ENCODE peak calls at places on chromosome 14, in ten cellular contexts. One of them, this sample, is unnamed.

GRCh38 chr14:31449971-31450610 is 7.2 kb downstream of the DTD2 start:
- DNase-seq in Ammon's horn: peak
- DNase-seq in EL: peak
- DNase-seq in stromal cell of bone marrow: no peak
- DNase-seq in brain microvascular endothelial cell: no peak
- DNase-seq in naive thymus-derived CD8-positive, alpha-beta T cell: no peak
- DNase-seq in fibroblast of gingiva: peak
- DNase-seq in CD4-positive, alpha-beta memory T cell: peak
- DNase-seq in activated CD4-positive, CD25-positive, alpha-beta regulatory T cell: no peak
- DNase-seq in endothelial cell of umbilical vein: peak
- DNase-seq in this sample: peak

GRCh38 chr14:95431199-95432145 is 85.0 kb downstream of the SYNE3 start:
- DNase-seq in Ammon's horn: peak
- DNase-seq in EL: peak
- DNase-seq in stromal cell of bone marrow: no peak
- DNase-seq in brain microvascular endothelial cell: peak
- DNase-seq in naive thymus-derived CD8-positive, alpha-beta T cell: no peak
- DNase-seq in fibroblast of gingiva: peak
- DNase-seq in CD4-positive, alpha-beta memory T cell: no peak
- DNase-seq in activated CD4-positive, CD25-positive, alpha-beta regulatory T cell: no peak
- DNase-seq in endothelial cell of umbilical vein: peak
- DNase-seq in this sample: peak

GRCh38 chr14:38442208-38442607 is 186.3 kb upstream of the CLEC14A start:
- DNase-seq in Ammon's horn: no peak
- DNase-seq in EL: no peak
- DNase-seq in stromal cell of bone marrow: no peak
- DNase-seq in brain microvascular endothelial cell: no peak
- DNase-seq in naive thymus-derived CD8-positive, alpha-beta T cell: no peak
- DNase-seq in fibroblast of gingiva: no peak
- DNase-seq in CD4-positive, alpha-beta memory T cell: no peak
- DNase-seq in activated CD4-positive, CD25-positive, alpha-beta regulatory T cell: no peak
- DNase-seq in endothelial cell of umbilical vein: peak
- DNase-seq in this sample: no peak

GRCh38 chr14:44370727-44371126 is 136.4 kb downstream of the FSCB start:
- DNase-seq in Ammon's horn: no peak
- DNase-seq in EL: no peak
- DNase-seq in stromal cell of bone marrow: no peak
- DNase-seq in brain microvascular endothelial cell: no peak
- DNase-seq in naive thymus-derived CD8-positive, alpha-beta T cell: no peak
- DNase-seq in fibroblast of gingiva: peak
- DNase-seq in CD4-positive, alpha-beta memory T cell: no peak
- DNase-seq in activated CD4-positive, CD25-positive, alpha-beta regulatory T cell: no peak
- DNase-seq in endothelial cell of umbilical vein: no peak
- DNase-seq in this sample: no peak

GRCh38 chr14:104384776-104385071 is 194.8 kb upstream of the C14orf180 start:
- DNase-seq in Ammon's horn: no peak
- DNase-seq in EL: no peak
- DNase-seq in stromal cell of bone marrow: no peak
- DNase-seq in brain microvascular endothelial cell: no peak
- DNase-seq in naive thymus-derived CD8-positive, alpha-beta T cell: no peak
- DNase-seq in fibroblast of gingiva: no peak
- DNase-seq in CD4-positive, alpha-beta memory T cell: no peak
- DNase-seq in activated CD4-positive, CD25-positive, alpha-beta regulatory T cell: no peak
- DNase-seq in endothelial cell of umbilical vein: no peak
- DNase-seq in this sample: no peak

GRCh38 chr14:75184447-75184846 is 8.0 kb upstream of the TMED10 start:
- DNase-seq in Ammon's horn: no peak
- DNase-seq in EL: peak
- DNase-seq in stromal cell of bone marrow: peak
- DNase-seq in brain microvascular endothelial cell: no peak
- DNase-seq in naive thymus-derived CD8-positive, alpha-beta T cell: no peak
- DNase-seq in fibroblast of gingiva: peak
- DNase-seq in CD4-positive, alpha-beta memory T cell: no peak
- DNase-seq in activated CD4-positive, CD25-positive, alpha-beta regulatory T cell: no peak
- DNase-seq in endothelial cell of umbilical vein: no peak
- DNase-seq in this sample: peak

GRCh38 chr14:60222820-60223219 is 26.2 kb upstream of the PPM1A start:
- DNase-seq in Ammon's horn: peak
- DNase-seq in EL: no peak
- DNase-seq in stromal cell of bone marrow: no peak
- DNase-seq in brain microvascular endothelial cell: no peak
- DNase-seq in naive thymus-derived CD8-positive, alpha-beta T cell: no peak
- DNase-seq in fibroblast of gingiva: peak
- DNase-seq in CD4-positive, alpha-beta memory T cell: no peak
- DNase-seq in activated CD4-positive, CD25-positive, alpha-beta regulatory T cell: no peak
- DNase-seq in endothelial cell of umbilical vein: no peak
- DNase-seq in this sample: no peak

GRCh38 chr14:98959958-98960616 is 311.9 kb downstream of the BCL11B start:
- DNase-seq in Ammon's horn: no peak
- DNase-seq in EL: no peak
- DNase-seq in stromal cell of bone marrow: no peak
- DNase-seq in brain microvascular endothelial cell: no peak
- DNase-seq in naive thymus-derived CD8-positive, alpha-beta T cell: no peak
- DNase-seq in fibroblast of gingiva: no peak
- DNase-seq in CD4-positive, alpha-beta memory T cell: no peak
- DNase-seq in activated CD4-positive, CD25-positive, alpha-beta regulatory T cell: no peak
- DNase-seq in endothelial cell of umbilical vein: no peak
- DNase-seq in this sample: no peak

GRCh38 chr14:23055621-23056256 is 1.6 kb downstream of the CDH24 start:
- DNase-seq in Ammon's horn: no peak
- DNase-seq in EL: peak
- DNase-seq in stromal cell of bone marrow: no peak
- DNase-seq in brain microvascular endothelial cell: no peak
- DNase-seq in naive thymus-derived CD8-positive, alpha-beta T cell: no peak
- DNase-seq in fibroblast of gingiva: no peak
- DNase-seq in CD4-positive, alpha-beta memory T cell: no peak
- DNase-seq in activated CD4-positive, CD25-positive, alpha-beta regulatory T cell: no peak
- DNase-seq in endothelial cell of umbilical vein: no peak
- DNase-seq in this sample: no peak

GRCh38 chr14:75615200-75615599 is 36.8 kb downstream of the FLVCR2 start:
- DNase-seq in Ammon's horn: peak
- DNase-seq in EL: no peak
- DNase-seq in stromal cell of bone marrow: no peak
- DNase-seq in brain microvascular endothelial cell: no peak
- DNase-seq in naive thymus-derived CD8-positive, alpha-beta T cell: no peak
- DNase-seq in fibroblast of gingiva: no peak
- DNase-seq in CD4-positive, alpha-beta memory T cell: no peak
- DNase-seq in activated CD4-positive, CD25-positive, alpha-beta regulatory T cell: no peak
- DNase-seq in endothelial cell of umbilical vein: no peak
- DNase-seq in this sample: no peak

GRCh38 chr14:91755560-91755959 is 23.7 kb upstream of the CATSPERB start:
- DNase-seq in Ammon's horn: no peak
- DNase-seq in EL: peak
- DNase-seq in stromal cell of bone marrow: no peak
- DNase-seq in brain microvascular endothelial cell: no peak
- DNase-seq in naive thymus-derived CD8-positive, alpha-beta T cell: no peak
- DNase-seq in fibroblast of gingiva: peak
- DNase-seq in CD4-positive, alpha-beta memory T cell: no peak
- DNase-seq in activated CD4-positive, CD25-positive, alpha-beta regulatory T cell: no peak
- DNase-seq in endothelial cell of umbilical vein: no peak
- DNase-seq in this sample: peak

GRCh38 chr14:73369433-73369832 is 88.9 kb downstream of the NUMB start:
- DNase-seq in Ammon's horn: no peak
- DNase-seq in EL: no peak
- DNase-seq in stromal cell of bone marrow: no peak
- DNase-seq in brain microvascular endothelial cell: no peak
- DNase-seq in naive thymus-derived CD8-positive, alpha-beta T cell: no peak
- DNase-seq in fibroblast of gingiva: no peak
- DNase-seq in CD4-positive, alpha-beta memory T cell: no peak
- DNase-seq in activated CD4-positive, CD25-positive, alpha-beta regulatory T cell: no peak
- DNase-seq in endothelial cell of umbilical vein: no peak
- DNase-seq in this sample: no peak

GRCh38 chr14:55712505-55712904 is 132.5 kb downstream of the KTN1 start:
- DNase-seq in Ammon's horn: peak
- DNase-seq in EL: no peak
- DNase-seq in stromal cell of bone marrow: no peak
- DNase-seq in brain microvascular endothelial cell: no peak
- DNase-seq in naive thymus-derived CD8-positive, alpha-beta T cell: no peak
- DNase-seq in fibroblast of gingiva: no peak
- DNase-seq in CD4-positive, alpha-beta memory T cell: no peak
- DNase-seq in activated CD4-positive, CD25-positive, alpha-beta regulatory T cell: no peak
- DNase-seq in endothelial cell of umbilical vein: no peak
- DNase-seq in this sample: no peak

GRCh38 chr14:102986810-102987579 is 64.5 kb downstream of the AMN start:
- DNase-seq in Ammon's horn: peak
- DNase-seq in EL: no peak
- DNase-seq in stromal cell of bone marrow: no peak
- DNase-seq in brain microvascular endothelial cell: peak
- DNase-seq in naive thymus-derived CD8-positive, alpha-beta T cell: no peak
- DNase-seq in fibroblast of gingiva: peak
- DNase-seq in CD4-positive, alpha-beta memory T cell: no peak
- DNase-seq in activated CD4-positive, CD25-positive, alpha-beta regulatory T cell: no peak
- DNase-seq in endothelial cell of umbilical vein: peak
- DNase-seq in this sample: peak

GRCh38 chr14:101843665-101844064 is 82.2 kb downstream of the PPP2R5C start:
- DNase-seq in Ammon's horn: no peak
- DNase-seq in EL: no peak
- DNase-seq in stromal cell of bone marrow: no peak
- DNase-seq in brain microvascular endothelial cell: no peak
- DNase-seq in naive thymus-derived CD8-positive, alpha-beta T cell: peak
- DNase-seq in fibroblast of gingiva: no peak
- DNase-seq in CD4-positive, alpha-beta memory T cell: peak
- DNase-seq in activated CD4-positive, CD25-positive, alpha-beta regulatory T cell: peak
- DNase-seq in endothelial cell of umbilical vein: no peak
- DNase-seq in this sample: no peak

GRCh38 chr14:75175677-75176141 is 703 bp downstream of the TMED10 start:
- DNase-seq in Ammon's horn: no peak
- DNase-seq in EL: no peak
- DNase-seq in stromal cell of bone marrow: no peak
- DNase-seq in brain microvascular endothelial cell: no peak
- DNase-seq in naive thymus-derived CD8-positive, alpha-beta T cell: no peak
- DNase-seq in fibroblast of gingiva: no peak
- DNase-seq in CD4-positive, alpha-beta memory T cell: no peak
- DNase-seq in activated CD4-positive, CD25-positive, alpha-beta regulatory T cell: no peak
- DNase-seq in endothelial cell of umbilical vein: peak
- DNase-seq in this sample: no peak

GRCh38 chr14:70188292-70188607 is 501 bp downstream of the SLC8A3 start:
- DNase-seq in Ammon's horn: no peak
- DNase-seq in EL: peak
- DNase-seq in stromal cell of bone marrow: no peak
- DNase-seq in brain microvascular endothelial cell: no peak
- DNase-seq in naive thymus-derived CD8-positive, alpha-beta T cell: no peak
- DNase-seq in fibroblast of gingiva: no peak
- DNase-seq in CD4-positive, alpha-beta memory T cell: no peak
- DNase-seq in activated CD4-positive, CD25-positive, alpha-beta regulatory T cell: no peak
- DNase-seq in endothelial cell of umbilical vein: peak
- DNase-seq in this sample: peak

GRCh38 chr14:100733152-100733850 is 6.6 kb downstream of the DLK1 start:
- DNase-seq in Ammon's horn: no peak
- DNase-seq in EL: no peak
- DNase-seq in stromal cell of bone marrow: no peak
- DNase-seq in brain microvascular endothelial cell: no peak
- DNase-seq in naive thymus-derived CD8-positive, alpha-beta T cell: no peak
- DNase-seq in fibroblast of gingiva: no peak
- DNase-seq in CD4-positive, alpha-beta memory T cell: no peak
- DNase-seq in activated CD4-positive, CD25-positive, alpha-beta regulatory T cell: no peak
- DNase-seq in endothelial cell of umbilical vein: no peak
- DNase-seq in this sample: no peak

GRCh38 chr14:90720832-90721231 is 95.4 kb downstream of the TTC7B start:
- DNase-seq in Ammon's horn: no peak
- DNase-seq in EL: no peak
- DNase-seq in stromal cell of bone marrow: no peak
- DNase-seq in brain microvascular endothelial cell: no peak
- DNase-seq in naive thymus-derived CD8-positive, alpha-beta T cell: no peak
- DNase-seq in fibroblast of gingiva: no peak
- DNase-seq in CD4-positive, alpha-beta memory T cell: no peak
- DNase-seq in activated CD4-positive, CD25-positive, alpha-beta regulatory T cell: no peak
- DNase-seq in endothelial cell of umbilical vein: no peak
- DNase-seq in this sample: no peak

GRCh38 chr14:25048170-25049126 is 1.5 kb downstream of the STXBP6 start:
- DNase-seq in Ammon's horn: peak
- DNase-seq in EL: peak
- DNase-seq in stromal cell of bone marrow: peak
- DNase-seq in brain microvascular endothelial cell: no peak
- DNase-seq in naive thymus-derived CD8-positive, alpha-beta T cell: no peak
- DNase-seq in fibroblast of gingiva: peak
- DNase-seq in CD4-positive, alpha-beta memory T cell: no peak
- DNase-seq in activated CD4-positive, CD25-positive, alpha-beta regulatory T cell: no peak
- DNase-seq in endothelial cell of umbilical vein: no peak
- DNase-seq in this sample: peak

GRCh38 chr14:75126121-75126544 is 715 bp downstream of the NEK9 start:
- DNase-seq in Ammon's horn: no peak
- DNase-seq in EL: peak
- DNase-seq in stromal cell of bone marrow: no peak
- DNase-seq in brain microvascular endothelial cell: no peak
- DNase-seq in naive thymus-derived CD8-positive, alpha-beta T cell: peak
- DNase-seq in fibroblast of gingiva: no peak
- DNase-seq in CD4-positive, alpha-beta memory T cell: peak
- DNase-seq in activated CD4-positive, CD25-positive, alpha-beta regulatory T cell: no peak
- DNase-seq in endothelial cell of umbilical vein: peak
- DNase-seq in this sample: peak

GRCh38 chr14:49621114-49621881 is 699 bp downstream of the MGAT2 start:
- DNase-seq in Ammon's horn: peak
- DNase-seq in EL: peak
- DNase-seq in stromal cell of bone marrow: no peak
- DNase-seq in brain microvascular endothelial cell: peak
- DNase-seq in naive thymus-derived CD8-positive, alpha-beta T cell: peak
- DNase-seq in fibroblast of gingiva: peak
- DNase-seq in CD4-positive, alpha-beta memory T cell: no peak
- DNase-seq in activated CD4-positive, CD25-positive, alpha-beta regulatory T cell: peak
- DNase-seq in endothelial cell of umbilical vein: peak
- DNase-seq in this sample: peak

GRCh38 chr14:98633380-98633779 is 638.6 kb downstream of the BCL11B start:
- DNase-seq in Ammon's horn: peak
- DNase-seq in EL: no peak
- DNase-seq in stromal cell of bone marrow: no peak
- DNase-seq in brain microvascular endothelial cell: no peak
- DNase-seq in naive thymus-derived CD8-positive, alpha-beta T cell: no peak
- DNase-seq in fibroblast of gingiva: no peak
- DNase-seq in CD4-positive, alpha-beta memory T cell: no peak
- DNase-seq in activated CD4-positive, CD25-positive, alpha-beta regulatory T cell: no peak
- DNase-seq in endothelial cell of umbilical vein: no peak
- DNase-seq in this sample: no peak

GRCh38 chr14:77043177-77043983 is 14.9 kb upstream of the IRF2BPL start:
- DNase-seq in Ammon's horn: peak
- DNase-seq in EL: peak
- DNase-seq in stromal cell of bone marrow: peak
- DNase-seq in brain microvascular endothelial cell: peak
- DNase-seq in naive thymus-derived CD8-positive, alpha-beta T cell: no peak
- DNase-seq in fibroblast of gingiva: peak
- DNase-seq in CD4-positive, alpha-beta memory T cell: no peak
- DNase-seq in activated CD4-positive, CD25-positive, alpha-beta regulatory T cell: no peak
- DNase-seq in endothelial cell of umbilical vein: peak
- DNase-seq in this sample: peak

GRCh38 chr14:103847954-103848719 is 762 bp upstream of the PPP1R13B start:
- DNase-seq in Ammon's horn: no peak
- DNase-seq in EL: no peak
- DNase-seq in stromal cell of bone marrow: no peak
- DNase-seq in brain microvascular endothelial cell: peak
- DNase-seq in naive thymus-derived CD8-positive, alpha-beta T cell: peak
- DNase-seq in fibroblast of gingiva: no peak
- DNase-seq in CD4-positive, alpha-beta memory T cell: no peak
- DNase-seq in activated CD4-positive, CD25-positive, alpha-beta regulatory T cell: no peak
- DNase-seq in endothelial cell of umbilical vein: no peak
- DNase-seq in this sample: peak

GRCh38 chr14:60175255-60175902 is 10.2 kb upstream of the DHRS7 start:
- DNase-seq in Ammon's horn: no peak
- DNase-seq in EL: peak
- DNase-seq in stromal cell of bone marrow: no peak
- DNase-seq in brain microvascular endothelial cell: no peak
- DNase-seq in naive thymus-derived CD8-positive, alpha-beta T cell: no peak
- DNase-seq in fibroblast of gingiva: no peak
- DNase-seq in CD4-positive, alpha-beta memory T cell: no peak
- DNase-seq in activated CD4-positive, CD25-positive, alpha-beta regulatory T cell: no peak
- DNase-seq in endothelial cell of umbilical vein: no peak
- DNase-seq in this sample: no peak

GRCh38 chr14:105878125-105878524 is 351.7 kb downstream of the TMEM121 start:
- DNase-seq in Ammon's horn: no peak
- DNase-seq in EL: no peak
- DNase-seq in stromal cell of bone marrow: no peak
- DNase-seq in brain microvascular endothelial cell: no peak
- DNase-seq in naive thymus-derived CD8-positive, alpha-beta T cell: no peak
- DNase-seq in fibroblast of gingiva: no peak
- DNase-seq in CD4-positive, alpha-beta memory T cell: no peak
- DNase-seq in activated CD4-positive, CD25-positive, alpha-beta regulatory T cell: no peak
- DNase-seq in endothelial cell of umbilical vein: no peak
- DNase-seq in this sample: no peak

GRCh38 chr14:67941456-67942018 is 122.0 kb downstream of the RAD51B start:
- DNase-seq in Ammon's horn: peak
- DNase-seq in EL: no peak
- DNase-seq in stromal cell of bone marrow: no peak
- DNase-seq in brain microvascular endothelial cell: peak
- DNase-seq in naive thymus-derived CD8-positive, alpha-beta T cell: no peak
- DNase-seq in fibroblast of gingiva: peak
- DNase-seq in CD4-positive, alpha-beta memory T cell: no peak
- DNase-seq in activated CD4-positive, CD25-positive, alpha-beta regulatory T cell: no peak
- DNase-seq in endothelial cell of umbilical vein: no peak
- DNase-seq in this sample: peak

This sample was measured in iris pigment epithelial cell.